ENCODE peak calls at places on chromosomes 3 and 15, in six cellular contexts. V, O, R, P, A and Q are unnamed samples.

GRCh38 chr3:32403663-32404062 is 12.0 kb downstream of the CMTM7 start:
- DNase-seq in P (no peak), A (no peak), O (no peak), R (no peak), V (no peak), Q (no peak)

GRCh38 chr3:41716391-41716910 is 245.5 kb downstream of the ULK4 start:
- DNase-seq in R (no peak), V (peak), O (no peak), A (no peak), P (no peak), Q (no peak)

GRCh38 chr3:107662109-107662477 is 139.3 kb downstream of the BBX start:
- DNase-seq in V (peak), R (no peak), A (no peak), O (no peak), P (no peak), Q (no peak)

GRCh38 chr3:24763421-24763820 is 268.8 kb upstream of the THRB start:
- DNase-seq in O (no peak), R (no peak), P (no peak), A (no peak), V (no peak), Q (no peak)

GRCh38 chr3:15223684-15224575 is 17.9 kb downstream of the CAPN7 start:
- DNase-seq in O (peak), P (no peak), V (peak), A (no peak), R (no peak), Q (no peak)

GRCh38 chr15:76973906-76974305 is 21.0 kb upstream of the PSTPIP1 start:
- DNase-seq in P (no peak), V (no peak), A (no peak), R (no peak), O (no peak), Q (no peak)

GRCh38 chr3:170270282-170270891 is 48.2 kb downstream of the PRKCI start:
- DNase-seq in A (no peak), R (no peak), V (no peak), O (peak), P (no peak), Q (no peak)

GRCh38 chr3:31695280-31696008 is 162.7 kb downstream of the STT3B start:
- DNase-seq in R (peak), A (no peak), O (no peak), V (no peak), P (no peak), Q (no peak)

GRCh38 chr3:131794766-131795381 is 239.9 kb downstream of the CPNE4 start:
- DNase-seq in P (no peak), O (peak), V (peak), R (peak), A (peak), Q (peak)

GRCh38 chr3:4981160-4981687 is 2.0 kb downstream of the BHLHE40 start:
- DNase-seq in P (no peak), O (no peak), R (no peak), A (no peak), V (peak), Q (no peak)

GRCh38 chr15:70264014-70264492 is 166.3 kb upstream of the TLE3 start:
- DNase-seq in P (no peak), A (no peak), V (no peak), R (no peak), O (no peak), Q (no peak)

GRCh38 chr3:197736010-197736490 is 654 bp downstream of the RUBCN start:
- DNase-seq in V (no peak), P (no peak), R (peak), A (peak), O (no peak), Q (no peak)

GRCh38 chr3:197733042-197733441 is 3.7 kb downstream of the RUBCN start:
- DNase-seq in P (no peak), O (no peak), V (no peak), R (no peak), A (no peak), Q (no peak)

GRCh38 chr3:197734667-197735318 is 1.9 kb downstream of the RUBCN start:
- DNase-seq in A (no peak), R (no peak), P (peak), V (no peak), O (no peak), Q (no peak)

GRCh38 chr3:197730200-197730599 is 6.5 kb downstream of the RUBCN start:
- DNase-seq in A (no peak), P (no peak), O (no peak), R (peak), V (peak), Q (no peak)
- TF ChIP-seq CEBPB in A (no peak), P (no peak), O (no peak), R (no peak), V (no peak), Q (no peak)

GRCh38 chr3:161369531-161369930 is 1.8 kb downstream of the SPTSSB start:
- DNase-seq in A (no peak), R (no peak), V (no peak), O (no peak), P (no peak), Q (no peak)

GRCh38 chr3:161371441-161372320 is at the start of gene SPTSSB:
- DNase-seq in A (peak), P (no peak), R (peak), O (peak), V (no peak), Q (peak)

GRCh38 chr3:161372321-161373260 is 1.3 kb upstream of the SPTSSB start:
- DNase-seq in V (no peak), A (peak), R (no peak), O (no peak), P (no peak), Q (peak)
- H3K4me2 ChIP-seq in V (peak), A (peak), R (no peak), O (peak), P (peak), Q (peak)

DNA sequence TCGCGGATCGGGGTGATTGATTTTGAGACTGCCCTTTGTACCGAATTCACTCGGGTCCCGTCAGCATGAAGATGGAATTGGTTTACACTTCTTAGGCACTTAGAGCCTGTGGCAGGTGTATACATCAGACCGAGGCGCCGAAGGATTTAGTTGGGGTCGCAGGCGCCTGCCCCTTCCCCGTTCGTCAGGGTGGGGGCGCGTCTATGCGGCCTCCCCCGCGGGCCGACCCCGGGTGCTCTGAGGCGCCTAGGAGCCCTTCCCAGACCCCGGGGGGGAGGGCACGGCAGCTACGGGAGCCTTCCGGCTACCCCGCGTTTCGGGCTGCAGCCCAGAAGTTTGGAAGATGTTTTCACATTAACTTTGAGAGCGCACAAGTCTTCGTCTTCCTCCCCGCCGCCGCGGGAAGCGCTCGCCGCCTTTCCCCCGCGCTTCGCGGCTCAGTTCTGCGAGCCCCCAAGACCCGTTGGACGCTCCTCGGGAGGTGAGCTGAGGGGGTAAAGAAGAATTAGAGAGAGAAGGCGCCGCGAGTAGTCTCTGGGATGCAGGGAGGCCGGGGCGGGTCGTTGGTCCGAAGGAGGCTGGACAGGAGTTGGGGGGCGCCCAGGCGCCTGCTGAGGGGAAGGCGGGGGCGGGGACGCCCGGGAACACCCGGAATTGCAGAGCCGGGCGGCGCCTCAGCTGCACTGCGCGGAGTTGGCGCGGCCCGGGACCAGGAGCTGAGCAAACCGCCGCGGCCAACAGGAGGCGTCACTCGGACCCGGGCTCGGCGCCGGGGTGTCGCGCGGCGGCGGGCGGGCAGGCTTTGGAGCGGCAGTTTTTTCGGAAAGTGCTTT is 737 bp downstream of the TIPARP start:
- DNase-seq in O (no peak), R (peak), P (no peak), A (peak), V (peak), Q (no peak)
- H3K9ac ChIP-seq in O (peak), R (peak), P (peak), A (peak), V (peak), Q (peak)

DNA sequence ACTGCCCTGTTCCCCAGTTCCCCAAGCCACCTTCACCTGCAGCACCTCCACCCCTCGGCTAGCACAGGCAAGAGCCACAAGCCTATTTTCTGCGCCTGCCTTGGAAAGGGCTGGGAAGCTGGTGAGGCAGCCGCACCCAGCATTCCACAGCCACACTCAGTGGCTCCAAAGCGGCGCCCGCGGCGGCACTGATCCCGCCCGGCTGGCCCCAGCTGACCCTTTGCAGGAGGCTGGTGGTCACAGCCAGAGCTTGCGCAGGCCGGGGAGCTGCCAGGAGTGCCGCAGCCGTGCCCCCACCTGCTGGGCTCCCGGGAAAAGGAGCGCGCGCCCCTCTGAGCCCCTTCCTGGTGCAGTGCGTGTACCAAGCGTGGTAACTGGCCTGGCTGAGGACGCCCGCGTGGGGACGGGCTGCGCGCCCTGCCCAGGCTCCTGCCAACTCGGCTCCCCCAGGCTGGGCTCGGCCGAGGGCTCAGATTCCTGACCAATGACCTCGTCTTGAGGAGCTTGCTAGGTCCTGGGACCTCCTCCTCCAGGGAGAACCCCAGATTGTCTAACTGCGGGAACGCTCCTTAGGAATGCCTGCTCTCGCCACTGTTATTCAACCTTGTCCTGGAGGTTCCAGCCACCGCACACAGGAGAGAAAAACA is 13.3 kb downstream of the GRAMD2A start:
- DNase-seq in O (peak), P (no peak), V (no peak), A (peak), R (no peak), Q (peak)
- TF ChIP-seq CEBPB in O (no peak), P (no peak), V (no peak), A (no peak), R (no peak), Q (no peak)

DNA sequence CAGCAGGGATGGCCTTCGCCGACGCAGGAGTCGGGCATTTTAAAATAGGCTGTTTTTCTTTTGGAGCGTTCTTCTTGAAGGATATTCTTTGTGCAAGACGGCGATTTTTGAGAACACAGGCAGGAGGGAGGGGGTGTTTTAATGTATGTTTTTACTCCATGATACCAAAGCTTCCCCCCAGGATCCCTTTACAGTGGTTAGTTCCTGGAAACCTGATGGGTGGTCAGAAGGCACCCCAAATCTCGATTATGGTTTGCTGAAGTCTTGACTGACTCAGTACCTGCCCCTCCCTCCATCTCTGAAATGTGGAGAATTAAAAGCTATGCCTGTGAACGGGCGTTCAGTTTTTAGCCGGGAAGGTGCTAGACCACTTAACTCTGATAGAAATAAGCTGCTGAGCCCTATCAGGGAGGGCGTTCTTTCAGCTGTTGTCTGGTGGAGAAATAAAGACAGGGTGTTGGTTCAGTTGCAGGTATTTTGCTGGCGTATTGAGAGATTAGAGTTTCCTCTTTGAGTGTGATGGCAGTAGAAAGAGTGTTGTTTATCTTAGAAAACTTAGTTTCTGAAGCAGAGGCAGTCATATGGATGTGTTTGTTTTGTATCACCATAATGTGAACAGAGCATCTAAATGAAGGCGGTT is 3.4 kb downstream of the IGF1R start:
- DNase-seq in R (no peak), A (no peak), P (no peak), O (no peak), V (peak), Q (no peak)
- H3K4me2 ChIP-seq in R (no peak), A (peak), P (peak), O (peak), V (peak), Q (no peak)

DNA sequence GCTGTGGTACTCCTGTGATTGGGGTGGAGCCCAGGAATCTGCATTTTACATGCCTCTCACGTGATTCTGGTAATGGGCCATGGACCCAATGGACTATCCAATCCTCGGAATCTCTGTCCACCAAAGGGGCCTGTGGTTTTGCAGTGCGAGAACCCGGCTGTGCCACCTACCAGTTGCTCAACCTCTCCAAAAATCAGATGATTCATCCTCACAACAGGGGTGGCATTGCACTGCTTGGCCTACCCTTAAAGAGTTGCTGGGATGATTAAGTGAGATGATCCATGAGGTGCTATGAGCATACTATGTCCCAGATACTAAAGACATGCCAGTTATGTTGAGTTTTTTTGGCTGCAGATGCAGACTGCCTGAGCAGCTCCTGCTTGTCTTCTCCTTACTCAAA is 5.1 kb downstream of the ANP32A start:
- DNase-seq in V (no peak), O (no peak), R (no peak), A (no peak), P (no peak), Q (no peak)
- H3K9ac ChIP-seq in V (no peak), O (no peak), R (peak), A (no peak), P (no peak), Q (no peak)